ENCODE peak calls at places on chromosomes 2 and 18, in six cellular contexts. J, D, M, Y, B and A are unnamed samples.

GRCh38 chr18:69330345-69330744 is 70.3 kb upstream of the DOK6 start:
- DNase-seq in J (no peak), D (no peak), M (no peak), Y (no peak), B (no peak), A (no peak)

GRCh38 chr18:4074647-4075046 is 380.5 kb downstream of the DLGAP1 start:
- DNase-seq in J (no peak), D (no peak), M (no peak), Y (no peak), B (no peak), A (no peak)

GRCh38 chr2:120748741-120749140 is 13.1 kb downstream of the GLI2 start:
- DNase-seq in J (no peak), D (no peak), M (no peak), Y (no peak), B (no peak), A (no peak)

GRCh38 chr2:174246944-174247381 is 1.4 kb downstream of the OLA1 start:
- DNase-seq in J (no peak), D (no peak), M (no peak), Y (no peak), B (no peak), A (no peak)

GRCh38 chr2:176817061-176817565 is 395.5 kb upstream of the HNRNPA3 start:
- DNase-seq in J (peak), D (no peak), M (peak), Y (peak), B (no peak), A (peak)

GRCh38 chr2:205358351-205358815 is 323.9 kb upstream of the NRP2 start:
- DNase-seq in J (no peak), D (no peak), M (no peak), Y (no peak), B (peak), A (no peak)

GRCh38 chr18:37309059-37309458 is 256.5 kb downstream of the CELF4 start:
- DNase-seq in J (no peak), D (no peak), M (peak), Y (no peak), B (no peak), A (no peak)

GRCh38 chr2:174846941-174847938 is 83.0 kb upstream of the CHRNA1 start:
- DNase-seq in J (no peak), D (no peak), M (no peak), Y (no peak), B (no peak), A (no peak)

GRCh38 chr18:3411327-3411726 is 38.6 kb upstream of the TGIF1 start:
- DNase-seq in J (no peak), D (no peak), M (no peak), Y (no peak), B (no peak), A (no peak)

GRCh38 chr2:120261387-120262006 is 8.8 kb downstream of the RALB start:
- DNase-seq in J (no peak), D (no peak), M (no peak), Y (peak), B (no peak), A (peak)

GRCh38 chr2:203998195-203998804 is 61.7 kb downstream of the ICOS start:
- DNase-seq in J (no peak), D (no peak), M (no peak), Y (no peak), B (no peak), A (no peak)

GRCh38 chr2:113910110-113910717 is 20.3 kb downstream of the ACTR3 start:
- DNase-seq in J (no peak), D (peak), M (no peak), Y (peak), B (no peak), A (peak)

GRCh38 chr18:8806798-8807501 is 101.6 kb downstream of the MTCL1 start:
- DNase-seq in J (no peak), D (no peak), M (no peak), Y (no peak), B (no peak), A (no peak)

GRCh38 chr2:177211602-177212105 is 940 bp upstream of the HNRNPA3 start:
- DNase-seq in J (no peak), D (no peak), M (no peak), Y (no peak), B (no peak), A (no peak)

GRCh38 chr18:76562286-76562840 is 67.3 kb upstream of the ZNF516 start:
- DNase-seq in J (no peak), D (no peak), M (no peak), Y (no peak), B (no peak), A (no peak)

GRCh38 chr2:120820885-120821279 is 85.2 kb downstream of the GLI2 start:
- DNase-seq in J (no peak), D (no peak), M (no peak), Y (no peak), B (no peak), A (no peak)